ENCODE peak calls at places on chromosome 1, in ten cellular contexts. One of them, this sample, is unnamed.

GRCh38 chr1:72221811-72222210 is 60.5 kb downstream of the NEGR1 start:
- DNase-seq in activated naive CD4-positive, alpha-beta T cell: no peak
- DNase-seq in fibroblast of lung: no peak
- DNase-seq in HEK293T: no peak
- DNase-seq in GM04503: no peak
- DNase-seq in endodermal cell: no peak
- DNase-seq in NCI-H510A treated with DMSO at 0.1 percent for 48 hours: no peak
- DNase-seq in RWPE1: no peak
- DNase-seq in aorta: peak; percentile 24
- DNase-seq in left ventricle myocardium inferior: no peak
- DNase-seq in this sample: no peak

GRCh38 chr1:115277276-115277675 is 60.8 kb downstream of the NGF start:
- DNase-seq in aorta: no peak
- DNase-seq in activated naive CD4-positive, alpha-beta T cell: no peak
- DNase-seq in GM04503: peak; percentile 85
- DNase-seq in RWPE1: peak; percentile 13
- DNase-seq in left ventricle myocardium inferior: no peak
- DNase-seq in NCI-H510A treated with DMSO at 0.1 percent for 48 hours: no peak
- DNase-seq in HEK293T: no peak
- DNase-seq in fibroblast of lung: peak; percentile 91
- DNase-seq in endodermal cell: no peak
- DNase-seq in this sample: peak; percentile 43

GRCh38 chr1:184614667-184615066 is 140.0 kb downstream of the EDEM3 start:
- DNase-seq in HEK293T: no peak
- DNase-seq in left ventricle myocardium inferior: no peak
- DNase-seq in GM04503: no peak
- DNase-seq in endodermal cell: no peak
- DNase-seq in RWPE1: no peak
- DNase-seq in activated naive CD4-positive, alpha-beta T cell: no peak
- DNase-seq in aorta: no peak
- DNase-seq in NCI-H510A treated with DMSO at 0.1 percent for 48 hours: no peak
- DNase-seq in fibroblast of lung: no peak
- DNase-seq in this sample: no peak

GRCh38 chr1:91501527-91501859 is 842 bp downstream of the CDC7 start:
- DNase-seq in endodermal cell: no peak
- DNase-seq in left ventricle myocardium inferior: no peak
- DNase-seq in GM04503: no peak
- DNase-seq in activated naive CD4-positive, alpha-beta T cell: no peak
- DNase-seq in RWPE1: peak; percentile 52
- DNase-seq in aorta: no peak
- DNase-seq in NCI-H510A treated with DMSO at 0.1 percent for 48 hours: peak; percentile 95
- DNase-seq in HEK293T: peak; percentile 48
- DNase-seq in fibroblast of lung: peak; percentile 58
- DNase-seq in this sample: peak; percentile 41

GRCh38 chr1:236141447-236142357 is 637 bp upstream of the GPR137B start:
- DNase-seq in fibroblast of lung: peak; percentile 61
- DNase-seq in RWPE1: peak; percentile 50
- DNase-seq in NCI-H510A treated with DMSO at 0.1 percent for 48 hours: peak; percentile 10
- DNase-seq in activated naive CD4-positive, alpha-beta T cell: no peak
- DNase-seq in aorta: no peak
- DNase-seq in HEK293T: peak; percentile 64
- DNase-seq in GM04503: peak; percentile 27
- DNase-seq in left ventricle myocardium inferior: no peak
- DNase-seq in endodermal cell: peak; percentile 78
- DNase-seq in this sample: peak; percentile 65

GRCh38 chr1:223772771-223773160 is 60.4 kb downstream of the CAPN2 start:
- DNase-seq in GM04503: no peak
- DNase-seq in HEK293T: no peak
- DNase-seq in left ventricle myocardium inferior: no peak
- DNase-seq in NCI-H510A treated with DMSO at 0.1 percent for 48 hours: no peak
- DNase-seq in aorta: no peak
- DNase-seq in fibroblast of lung: no peak
- DNase-seq in RWPE1: no peak
- DNase-seq in endodermal cell: peak; percentile 61
- DNase-seq in activated naive CD4-positive, alpha-beta T cell: no peak
- DNase-seq in this sample: no peak

GRCh38 chr1:20234761-20235540 is 48.6 kb upstream of the PLA2G2C start:
- DNase-seq in activated naive CD4-positive, alpha-beta T cell: no peak
- DNase-seq in HEK293T: no peak
- DNase-seq in NCI-H510A treated with DMSO at 0.1 percent for 48 hours: no peak
- DNase-seq in fibroblast of lung: peak; percentile 32
- DNase-seq in GM04503: no peak
- DNase-seq in endodermal cell: no peak
- DNase-seq in left ventricle myocardium inferior: no peak
- DNase-seq in aorta: no peak
- DNase-seq in RWPE1: no peak
- DNase-seq in this sample: no peak

GRCh38 chr1:109547412-109548320 is 749 bp upstream of the GNAI3 start:
- DNase-seq in fibroblast of lung: peak; percentile 25
- DNase-seq in left ventricle myocardium inferior: no peak
- DNase-seq in endodermal cell: peak; percentile 63
- DNase-seq in GM04503: no peak
- DNase-seq in aorta: no peak
- DNase-seq in HEK293T: no peak
- DNase-seq in activated naive CD4-positive, alpha-beta T cell: no peak
- DNase-seq in RWPE1: no peak
- DNase-seq in NCI-H510A treated with DMSO at 0.1 percent for 48 hours: no peak
- DNase-seq in this sample: no peak

GRCh38 chr1:42822833-42823392 is 5.7 kb upstream of the SVBP start:
- DNase-seq in aorta: no peak
- DNase-seq in HEK293T: no peak
- DNase-seq in left ventricle myocardium inferior: no peak
- DNase-seq in GM04503: no peak
- DNase-seq in activated naive CD4-positive, alpha-beta T cell: no peak
- DNase-seq in RWPE1: no peak
- DNase-seq in fibroblast of lung: peak; percentile 40
- DNase-seq in endodermal cell: no peak
- DNase-seq in NCI-H510A treated with DMSO at 0.1 percent for 48 hours: no peak
- DNase-seq in this sample: peak; percentile 30

GRCh38 chr1:237448042-237448441 is 406.1 kb downstream of the RYR2 start:
- DNase-seq in endodermal cell: no peak
- DNase-seq in GM04503: no peak
- DNase-seq in fibroblast of lung: no peak
- DNase-seq in RWPE1: no peak
- DNase-seq in left ventricle myocardium inferior: no peak
- DNase-seq in activated naive CD4-positive, alpha-beta T cell: no peak
- DNase-seq in HEK293T: no peak
- DNase-seq in NCI-H510A treated with DMSO at 0.1 percent for 48 hours: no peak
- DNase-seq in aorta: no peak
- DNase-seq in this sample: no peak

GRCh38 chr1:235336903-235337302 is 8.5 kb downstream of the GGPS1 start:
- DNase-seq in activated naive CD4-positive, alpha-beta T cell: no peak
- DNase-seq in NCI-H510A treated with DMSO at 0.1 percent for 48 hours: no peak
- DNase-seq in left ventricle myocardium inferior: no peak
- DNase-seq in RWPE1: no peak
- DNase-seq in GM04503: no peak
- DNase-seq in endodermal cell: no peak
- DNase-seq in aorta: no peak
- DNase-seq in HEK293T: no peak
- DNase-seq in fibroblast of lung: no peak
- DNase-seq in this sample: no peak

GRCh38 chr1:230124187-230125128 is 57.4 kb downstream of the GALNT2 start:
- DNase-seq in GM04503: no peak
- DNase-seq in NCI-H510A treated with DMSO at 0.1 percent for 48 hours: no peak
- DNase-seq in aorta: no peak
- DNase-seq in endodermal cell: no peak
- DNase-seq in activated naive CD4-positive, alpha-beta T cell: no peak
- DNase-seq in RWPE1: no peak
- DNase-seq in HEK293T: no peak
- DNase-seq in fibroblast of lung: peak; percentile 85
- DNase-seq in left ventricle myocardium inferior: no peak
- DNase-seq in this sample: no peak

GRCh38 chr1:218772575-218772974 is 401.1 kb upstream of the LYPLAL1 start:
- DNase-seq in left ventricle myocardium inferior: no peak
- DNase-seq in activated naive CD4-positive, alpha-beta T cell: no peak
- DNase-seq in endodermal cell: no peak
- DNase-seq in aorta: no peak
- DNase-seq in RWPE1: no peak
- DNase-seq in GM04503: peak; percentile 45
- DNase-seq in HEK293T: no peak
- DNase-seq in fibroblast of lung: peak; percentile 74
- DNase-seq in NCI-H510A treated with DMSO at 0.1 percent for 48 hours: no peak
- DNase-seq in this sample: no peak

This sample was measured in AG08396.